ENCODE peak calls at places on chromosomes 6 and 20, in four cellular contexts. One of them, this sample, is unnamed.

GRCh38 chr6:147643341-147644200 is 135.1 kb downstream of the SAMD5 start:
- DNase-seq in GM12878: no peak
- DNase-seq in K562: no peak
- DNase-seq in HepG2: no peak
- DNase-seq in this sample: no peak

GRCh38 chr20:51687071-51687470 is 81.1 kb downstream of the ATP9A start:
- DNase-seq in GM12878: no peak
- DNase-seq in K562: no peak
- DNase-seq in HepG2: no peak
- DNase-seq in this sample: no peak

GRCh38 chr6:134729590-134729989 is 220.3 kb downstream of the ALDH8A1 start:
- DNase-seq in GM12878: no peak
- DNase-seq in K562: no peak
- DNase-seq in HepG2: no peak
- DNase-seq in this sample: no peak

GRCh38 chr20:31746068-31746878 is 7.2 kb downstream of the TPX2 start:
- DNase-seq in GM12878: no peak
- DNase-seq in K562: no peak
- DNase-seq in HepG2: peak; percentile 41
- DNase-seq in this sample: no peak

GRCh38 chr6:8240316-8240715 is 138.0 kb upstream of the EEF1E1 start:
- DNase-seq in GM12878: no peak
- DNase-seq in K562: no peak
- DNase-seq in HepG2: no peak
- DNase-seq in this sample: no peak

GRCh38 chr20:24785141-24785924 is 163.7 kb upstream of the CST7 start:
- DNase-seq in GM12878: no peak
- DNase-seq in K562: no peak
- DNase-seq in HepG2: no peak
- DNase-seq in this sample: no peak

GRCh38 chr20:19690462-19690861 is 67.6 kb upstream of the RIN2 start:
- DNase-seq in GM12878: no peak
- DNase-seq in K562: no peak
- DNase-seq in HepG2: no peak
- DNase-seq in this sample: no peak

GRCh38 chr6:150977276-150977675 is 111.8 kb downstream of the MTHFD1L start:
- DNase-seq in GM12878: no peak
- DNase-seq in K562: no peak
- DNase-seq in HepG2: no peak
- DNase-seq in this sample: no peak

GRCh38 chr6:134784336-134784735 is 165.6 kb downstream of the ALDH8A1 start:
- DNase-seq in GM12878: no peak
- DNase-seq in K562: no peak
- DNase-seq in HepG2: no peak
- DNase-seq in this sample: no peak

GRCh38 chr20:23166563-23166962 is 80.4 kb upstream of the CD93 start:
- DNase-seq in GM12878: no peak
- DNase-seq in K562: no peak
- DNase-seq in HepG2: no peak
- DNase-seq in this sample: no peak

GRCh38 chr20:41408131-41408789 is 41.6 kb upstream of the EMILIN3 start:
- DNase-seq in GM12878: peak; percentile 48
- DNase-seq in K562: no peak
- DNase-seq in HepG2: no peak
- DNase-seq in this sample: no peak

GRCh38 chr6:140156131-140156530 is 781.7 kb upstream of the CITED2 start:
- DNase-seq in GM12878: no peak
- DNase-seq in K562: no peak
- DNase-seq in HepG2: no peak
- DNase-seq in this sample: no peak

GRCh38 chr6:105179244-105180065 is at the start of gene POPDC3:
- DNase-seq in GM12878: no peak
- DNase-seq in K562: no peak
- DNase-seq in HepG2: no peak
- DNase-seq in this sample: peak; percentile 45

GRCh38 chr6:108870357-108870756 is 22.1 kb downstream of the ARMC2 start:
- DNase-seq in GM12878: no peak
- DNase-seq in K562: no peak
- DNase-seq in HepG2: no peak
- DNase-seq in this sample: no peak

GRCh38 chr6:75144396-75144795 is 61.5 kb downstream of the COL12A1 start:
- DNase-seq in GM12878: no peak
- DNase-seq in K562: no peak
- DNase-seq in HepG2: no peak
- DNase-seq in this sample: no peak

GRCh38 chr6:137217801-137218472 is 1.2 kb downstream of the IFNGR1 start:
- DNase-seq in GM12878: no peak
- DNase-seq in K562: peak; percentile 27
- DNase-seq in HepG2: peak; percentile 75
- DNase-seq in this sample: peak; percentile 27

GRCh38 chr6:84280639-84281038 is 53.2 kb upstream of the CEP162 start:
- DNase-seq in GM12878: no peak
- DNase-seq in K562: no peak
- DNase-seq in HepG2: no peak
- DNase-seq in this sample: no peak

GRCh38 chr6:168956884-168957730 is 296.5 kb downstream of the THBS2 start:
- DNase-seq in GM12878: no peak
- DNase-seq in K562: peak; percentile 70
- DNase-seq in HepG2: peak; percentile 67
- DNase-seq in this sample: peak; percentile 80

GRCh38 chr6:41846666-41847237 is 48.4 kb downstream of the USP49 start:
- DNase-seq in GM12878: peak; percentile 34
- DNase-seq in K562: peak; percentile 84
- DNase-seq in HepG2: peak; percentile 93
- DNase-seq in this sample: peak; percentile 67

GRCh38 chr6:19838442-19839236 is 1.5 kb downstream of the ID4 start:
- DNase-seq in GM12878: no peak
- DNase-seq in K562: no peak
- DNase-seq in HepG2: peak; percentile 95
- DNase-seq in this sample: peak; percentile 34

GRCh38 chr6:139496654-139497343 is 122.4 kb upstream of the CITED2 start:
- DNase-seq in GM12878: no peak
- DNase-seq in K562: peak; percentile 46
- DNase-seq in HepG2: no peak
- DNase-seq in this sample: no peak

GRCh38 chr6:146650799-146651481 is 52.2 kb downstream of the ADGB start:
- DNase-seq in GM12878: no peak
- DNase-seq in K562: no peak
- DNase-seq in HepG2: no peak
- DNase-seq in this sample: no peak

GRCh38 chr6:13228264-13229204 is 99.8 kb downstream of the TBC1D7 start:
- DNase-seq in GM12878: no peak
- DNase-seq in K562: no peak
- DNase-seq in HepG2: no peak
- DNase-seq in this sample: no peak

GRCh38 chr20:8790442-8791074 is 278.3 kb upstream of the PLCB4 start:
- DNase-seq in GM12878: no peak
- DNase-seq in K562: peak; percentile 15
- DNase-seq in HepG2: peak; percentile 61
- DNase-seq in this sample: peak; percentile 41
- TF ChIP-seq TARDBP in GM12878: no peak
- TF ChIP-seq TARDBP in K562: no peak
- TF ChIP-seq TARDBP in HepG2: no peak
- TF ChIP-seq TARDBP in this sample: no peak

GRCh38 chr6:167815296-167815980 is 11.3 kb upstream of the AFDN start:
- DNase-seq in GM12878: no peak
- DNase-seq in K562: peak; percentile 42
- DNase-seq in HepG2: no peak
- DNase-seq in this sample: no peak
- TF ChIP-seq TARDBP in GM12878: no peak
- TF ChIP-seq TARDBP in K562: no peak
- TF ChIP-seq TARDBP in HepG2: no peak
- TF ChIP-seq TARDBP in this sample: no peak

GRCh38 chr20:64237316-64237715 is 18.2 kb upstream of the PCMTD2 start:
- DNase-seq in GM12878: no peak
- DNase-seq in K562: no peak
- DNase-seq in HepG2: no peak
- DNase-seq in this sample: no peak
- TF ChIP-seq TARDBP in GM12878: no peak
- TF ChIP-seq TARDBP in K562: no peak
- TF ChIP-seq TARDBP in HepG2: no peak
- TF ChIP-seq TARDBP in this sample: no peak

GRCh38 chr20:59253779-59254319 is 46.6 kb upstream of the EDN3 start:
- DNase-seq in GM12878: no peak
- DNase-seq in K562: no peak
- DNase-seq in HepG2: no peak
- DNase-seq in this sample: no peak
- TF ChIP-seq TARDBP in GM12878: no peak
- TF ChIP-seq TARDBP in K562: no peak
- TF ChIP-seq TARDBP in HepG2: no peak
- TF ChIP-seq TARDBP in this sample: no peak

DNA sequence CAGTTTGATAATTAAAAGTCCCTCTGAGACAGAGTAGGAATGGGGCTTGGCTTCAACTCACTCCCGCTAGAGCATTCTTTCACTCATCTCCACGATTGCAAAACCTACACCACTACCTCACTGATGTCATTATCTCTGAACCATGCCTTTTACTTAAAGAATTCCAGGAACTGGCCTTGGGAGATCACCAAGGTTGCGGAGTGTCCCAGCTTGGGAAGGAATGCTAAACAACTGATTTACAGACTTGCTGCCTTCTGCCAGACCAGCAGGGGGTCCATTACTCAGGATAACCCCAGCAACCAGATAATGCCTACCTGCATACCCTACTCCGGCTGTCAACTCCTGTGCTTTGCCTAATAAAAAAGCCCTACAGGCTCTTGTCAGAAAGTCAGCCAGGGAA is 102.2 kb upstream of the RALGAPA2 start:
- DNase-seq in GM12878: no peak
- DNase-seq in K562: no peak
- DNase-seq in HepG2: peak; percentile 68
- DNase-seq in this sample: no peak
- TF ChIP-seq TARDBP in GM12878: no peak
- TF ChIP-seq TARDBP in K562: no peak
- TF ChIP-seq TARDBP in HepG2: no peak
- TF ChIP-seq TARDBP in this sample: no peak

GRCh38 chr20:47241345-47241781 is 115.1 kb downstream of the ZMYND8 start:
- DNase-seq in GM12878: no peak
- DNase-seq in K562: no peak
- DNase-seq in HepG2: no peak
- DNase-seq in this sample: no peak

GRCh38 chr20:47244451-47244850 is 112.0 kb downstream of the ZMYND8 start:
- DNase-seq in GM12878: no peak
- DNase-seq in K562: no peak
- DNase-seq in HepG2: no peak
- DNase-seq in this sample: no peak

GRCh38 chr20:47243003-47243402 is 113.5 kb downstream of the ZMYND8 start:
- DNase-seq in GM12878: no peak
- DNase-seq in K562: no peak
- DNase-seq in HepG2: no peak
- DNase-seq in this sample: no peak

GRCh38 chr20:47246061-47246460 is 110.4 kb downstream of the ZMYND8 start:
- DNase-seq in GM12878: no peak
- DNase-seq in K562: no peak
- DNase-seq in HepG2: no peak
- DNase-seq in this sample: no peak

GRCh38 chr20:47243906-47244305 is 112.6 kb downstream of the ZMYND8 start:
- DNase-seq in GM12878: no peak
- DNase-seq in K562: no peak
- DNase-seq in HepG2: no peak
- DNase-seq in this sample: no peak
- TF ChIP-seq TARDBP in GM12878: no peak
- TF ChIP-seq TARDBP in K562: no peak
- TF ChIP-seq TARDBP in HepG2: no peak
- TF ChIP-seq TARDBP in this sample: no peak

DNA sequence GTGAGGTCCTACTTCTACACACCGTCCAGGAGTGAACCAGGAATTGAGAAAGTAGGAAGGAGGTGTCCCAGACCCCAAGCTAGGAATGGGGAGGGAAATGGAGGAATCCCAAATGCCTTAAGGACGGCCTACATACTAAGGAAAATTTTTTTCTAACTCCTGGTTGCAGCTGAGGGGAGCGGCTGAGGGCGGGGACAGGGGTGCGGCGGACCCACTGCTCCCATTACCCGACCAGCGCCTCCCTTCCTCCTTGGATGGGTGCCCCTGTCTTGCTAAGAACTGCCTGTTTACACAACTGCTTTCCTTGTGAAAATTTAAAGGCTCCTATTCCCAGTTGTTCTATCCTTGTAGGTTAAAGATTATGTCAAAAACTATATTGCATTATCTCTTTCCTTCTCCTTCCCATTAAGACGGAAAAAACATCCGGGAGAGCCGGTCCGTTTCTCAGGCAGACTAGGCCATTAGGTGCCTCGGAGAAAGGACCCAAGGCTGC is 699 bp upstream of the HSPA1B start:
- DNase-seq in GM12878: no peak
- DNase-seq in K562: peak; percentile 89
- DNase-seq in HepG2: no peak
- DNase-seq in this sample: no peak
- TF ChIP-seq TARDBP in GM12878: no peak
- TF ChIP-seq TARDBP in K562: no peak
- TF ChIP-seq TARDBP in HepG2: no peak
- TF ChIP-seq TARDBP in this sample: no peak

GRCh38 chr6:24126586-24127192 is 674 bp downstream of the NRSN1 start:
- DNase-seq in GM12878: no peak
- DNase-seq in K562: peak; percentile 38
- DNase-seq in HepG2: peak; percentile 85
- DNase-seq in this sample: peak; percentile 48
- TF ChIP-seq TARDBP in GM12878: no peak
- TF ChIP-seq TARDBP in K562: no peak
- TF ChIP-seq TARDBP in HepG2: no peak
- TF ChIP-seq TARDBP in this sample: no peak

GRCh38 chr20:37945034-37945660 is 42.2 kb downstream of the VSTM2L start:
- DNase-seq in GM12878: no peak
- DNase-seq in K562: no peak
- DNase-seq in HepG2: no peak
- DNase-seq in this sample: no peak

GRCh38 chr20:37947943-37948342 is 45.0 kb downstream of the VSTM2L start:
- DNase-seq in GM12878: no peak
- DNase-seq in K562: no peak
- DNase-seq in HepG2: no peak
- DNase-seq in this sample: no peak

GRCh38 chr20:37946946-37947345 is 44.0 kb downstream of the VSTM2L start:
- DNase-seq in GM12878: no peak
- DNase-seq in K562: no peak
- DNase-seq in HepG2: no peak
- DNase-seq in this sample: no peak

GRCh38 chr20:37944456-37944981 is 41.6 kb downstream of the VSTM2L start:
- DNase-seq in GM12878: no peak
- DNase-seq in K562: no peak
- DNase-seq in HepG2: no peak
- DNase-seq in this sample: no peak

GRCh38 chr20:37948956-37949355 is 46.0 kb downstream of the VSTM2L start:
- DNase-seq in GM12878: no peak
- DNase-seq in K562: no peak
- DNase-seq in HepG2: no peak
- DNase-seq in this sample: no peak
- TF ChIP-seq TARDBP in GM12878: no peak
- TF ChIP-seq TARDBP in K562: no peak
- TF ChIP-seq TARDBP in HepG2: no peak
- TF ChIP-seq TARDBP in this sample: no peak